ENCODE peak calls at places on chromosome 5, in eight cellular contexts. One of them, this sample, is unnamed.
A peak's percentile ranks its signal among the peaks of the same experiment; 100 is the strongest.

GRCh38 chr5:82221020-82221419 is 57.1 kb downstream of the RPS23 start:
- DNase-seq in C1 segment of cervical spinal cord: no peak
- DNase-seq in CD4-positive, alpha-beta T cell: no peak
- DNase-seq in activated CD8-positive, alpha-beta memory T cell treated with anti-CD3 and anti-CD28 coated beads for 24 hours: no peak
- DNase-seq in EH: no peak
- DNase-seq in germinal center: no peak
- DNase-seq in gastrocnemius medialis: no peak
- DNase-seq in activated T-cell treated with anti-CD3 and anti-CD28 coated beads for 1 hour: no peak
- DNase-seq in this sample: no peak

GRCh38 chr5:160787247-160787646 is 64.8 kb downstream of the ATP10B start:
- DNase-seq in C1 segment of cervical spinal cord: no peak
- DNase-seq in CD4-positive, alpha-beta T cell: no peak
- DNase-seq in activated CD8-positive, alpha-beta memory T cell treated with anti-CD3 and anti-CD28 coated beads for 24 hours: no peak
- DNase-seq in EH: no peak
- DNase-seq in germinal center: no peak
- DNase-seq in gastrocnemius medialis: no peak
- DNase-seq in activated T-cell treated with anti-CD3 and anti-CD28 coated beads for 1 hour: no peak
- DNase-seq in this sample: no peak

GRCh38 chr5:81345411-81346003 is 44.1 kb downstream of the ZCCHC9 start:
- DNase-seq in C1 segment of cervical spinal cord: no peak
- DNase-seq in CD4-positive, alpha-beta T cell: no peak
- DNase-seq in activated CD8-positive, alpha-beta memory T cell treated with anti-CD3 and anti-CD28 coated beads for 24 hours: no peak
- DNase-seq in EH: no peak
- DNase-seq in germinal center: no peak
- DNase-seq in gastrocnemius medialis: no peak
- DNase-seq in activated T-cell treated with anti-CD3 and anti-CD28 coated beads for 1 hour: no peak
- DNase-seq in this sample: no peak

GRCh38 chr5:16987776-16988175 is 51.7 kb upstream of the MYO10 start:
- DNase-seq in C1 segment of cervical spinal cord: no peak
- DNase-seq in CD4-positive, alpha-beta T cell: no peak
- DNase-seq in activated CD8-positive, alpha-beta memory T cell treated with anti-CD3 and anti-CD28 coated beads for 24 hours: no peak
- DNase-seq in EH: no peak
- DNase-seq in germinal center: no peak
- DNase-seq in gastrocnemius medialis: no peak
- DNase-seq in activated T-cell treated with anti-CD3 and anti-CD28 coated beads for 1 hour: no peak
- DNase-seq in this sample: no peak

GRCh38 chr5:179242676-179243075 is 102.6 kb downstream of the ADAMTS2 start:
- DNase-seq in C1 segment of cervical spinal cord: no peak
- DNase-seq in CD4-positive, alpha-beta T cell: no peak
- DNase-seq in activated CD8-positive, alpha-beta memory T cell treated with anti-CD3 and anti-CD28 coated beads for 24 hours: no peak
- DNase-seq in EH: no peak
- DNase-seq in germinal center: no peak
- DNase-seq in gastrocnemius medialis: no peak
- DNase-seq in activated T-cell treated with anti-CD3 and anti-CD28 coated beads for 1 hour: no peak
- DNase-seq in this sample: no peak

GRCh38 chr5:97267767-97268166 is 84.7 kb upstream of the RIOK2 start:
- DNase-seq in C1 segment of cervical spinal cord: no peak
- DNase-seq in CD4-positive, alpha-beta T cell: no peak
- DNase-seq in activated CD8-positive, alpha-beta memory T cell treated with anti-CD3 and anti-CD28 coated beads for 24 hours: no peak
- DNase-seq in EH: no peak
- DNase-seq in germinal center: no peak
- DNase-seq in gastrocnemius medialis: no peak
- DNase-seq in activated T-cell treated with anti-CD3 and anti-CD28 coated beads for 1 hour: no peak
- DNase-seq in this sample: no peak

GRCh38 chr5:157431544-157432200 is 28.3 kb upstream of the NIPAL4 start:
- DNase-seq in C1 segment of cervical spinal cord: no peak
- DNase-seq in CD4-positive, alpha-beta T cell: peak; percentile 3
- DNase-seq in activated CD8-positive, alpha-beta memory T cell treated with anti-CD3 and anti-CD28 coated beads for 24 hours: no peak
- DNase-seq in EH: peak; percentile 82
- DNase-seq in germinal center: peak; percentile 56
- DNase-seq in gastrocnemius medialis: peak; percentile 11
- DNase-seq in activated T-cell treated with anti-CD3 and anti-CD28 coated beads for 1 hour: peak; percentile 3
- DNase-seq in this sample: peak; percentile 70

GRCh38 chr5:15702102-15702501 is 202.1 kb downstream of the FBXL7 start:
- DNase-seq in C1 segment of cervical spinal cord: no peak
- DNase-seq in CD4-positive, alpha-beta T cell: no peak
- DNase-seq in activated CD8-positive, alpha-beta memory T cell treated with anti-CD3 and anti-CD28 coated beads for 24 hours: no peak
- DNase-seq in EH: peak; percentile 68
- DNase-seq in germinal center: no peak
- DNase-seq in gastrocnemius medialis: no peak
- DNase-seq in activated T-cell treated with anti-CD3 and anti-CD28 coated beads for 1 hour: no peak
- DNase-seq in this sample: peak; percentile 60

GRCh38 chr5:159971931-159972461 is 36.9 kb upstream of the TTC1 start:
- DNase-seq in C1 segment of cervical spinal cord: no peak
- DNase-seq in CD4-positive, alpha-beta T cell: no peak
- DNase-seq in activated CD8-positive, alpha-beta memory T cell treated with anti-CD3 and anti-CD28 coated beads for 24 hours: no peak
- DNase-seq in EH: no peak
- DNase-seq in germinal center: peak; percentile 23
- DNase-seq in gastrocnemius medialis: no peak
- DNase-seq in activated T-cell treated with anti-CD3 and anti-CD28 coated beads for 1 hour: no peak
- DNase-seq in this sample: no peak